ENCODE peak calls at places on chromosomes 6 and 20, in nine cellular contexts. U is tibial nerve, B is Caco-2, K is sigmoid colon, W is tibial artery, M is GM23338, L is uterus, Q is pancreas, P is upper lobe of right lung. Y is an unnamed sample. For H3K27me3, the result is how much of the 10 kb centered on the place peaks cover.

GRCh38 chr20:330233-331149 is 5.1 kb downstream of the SOX12 start:
- DNase-seq in L (peak), U (no peak), K (peak), B (peak), Q (no peak), M (peak), W (no peak), P (no peak), Y (peak)

GRCh38 chr20:37407117-37407566 is 61.2 kb downstream of the SRC start:
- DNase-seq in Q (no peak), W (no peak), K (no peak), U (no peak), M (no peak), B (no peak), L (no peak), P (no peak), Y (no peak)

GRCh38 chr6:122322824-122323223 is 76.6 kb upstream of the HSF2 start:
- DNase-seq in K (no peak), L (no peak), Q (no peak), P (no peak), B (no peak), W (no peak), M (no peak), U (no peak), Y (no peak)

GRCh38 chr6:75207211-75207984 is 1.5 kb upstream of the COL12A1 start:
- DNase-seq in P (no peak), K (peak), M (peak), B (no peak), L (peak), U (peak), Q (no peak), W (no peak), Y (no peak)

GRCh38 chr6:142457638-142458406 is 156.0 kb downstream of the ADGRG6 start:
- DNase-seq in K (no peak), L (no peak), B (no peak), P (no peak), W (no peak), M (no peak), Q (no peak), U (no peak), Y (no peak)

GRCh38 chr6:169858935-169859351 is 107.5 kb downstream of the ERMARD start:
- DNase-seq in K (no peak), P (no peak), B (no peak), Q (no peak), M (no peak), W (no peak), L (no peak), U (no peak), Y (no peak)

GRCh38 chr6:48664850-48665249 is 553.9 kb upstream of the PTCHD4 start:
- DNase-seq in M (no peak), W (no peak), K (no peak), B (no peak), Q (no peak), L (no peak), P (no peak), U (no peak), Y (no peak)

GRCh38 chr20:15267935-15268334 is 930.5 kb upstream of the FLRT3 start:
- DNase-seq in W (no peak), P (no peak), Q (no peak), B (no peak), K (no peak), L (no peak), U (no peak), M (no peak), Y (no peak)

GRCh38 chr20:38249536-38250310 is 10.8 kb downstream of the KIAA1755 start:
- DNase-seq in M (no peak), U (no peak), Q (no peak), W (peak), B (no peak), P (peak), L (no peak), K (peak), Y (no peak)

GRCh38 chr20:48850257-48850656 is 22.5 kb upstream of the PREX1 start:
- DNase-seq in U (no peak), L (no peak), B (no peak), K (no peak), Q (no peak), M (no peak), W (no peak), P (no peak), Y (no peak)

GRCh38 chr20:10739575-10739974 is 65.8 kb upstream of the JAG1 start:
- DNase-seq in P (no peak), L (no peak), Q (no peak), B (no peak), K (no peak), W (no peak), M (no peak), U (no peak), Y (no peak)

GRCh38 chr6:52360028-52360427 is 1.9 kb upstream of the PAQR8 start:
- DNase-seq in Q (no peak), B (no peak), W (no peak), U (no peak), K (no peak), M (no peak), L (no peak), P (no peak), Y (no peak)

GRCh38 chr6:138382498-138383265 is 5.0 kb downstream of the SMIM28 start:
- DNase-seq in L (no peak), P (no peak), Q (no peak), K (no peak), W (no peak), U (no peak), B (peak), M (peak), Y (no peak)

GRCh38 chr20:39066464-39066863 is 104.3 kb downstream of the DHX35 start:
- DNase-seq in M (peak), W (no peak), U (no peak), B (no peak), K (no peak), P (no peak), Q (no peak), L (no peak), Y (no peak)

GRCh38 chr6:17039266-17039665 is 62.6 kb upstream of the STMND1 start:
- DNase-seq in W (no peak), M (no peak), K (no peak), B (no peak), U (no peak), Q (no peak), P (no peak), L (no peak), Y (no peak)

GRCh38 chr20:2874456-2874855 is 1.2 kb downstream of the PTPRA start:
- DNase-seq in P (no peak), L (no peak), W (no peak), Q (no peak), M (peak), B (no peak), U (no peak), K (no peak), Y (no peak)

GRCh38 chr20:47475419-47476044 is 26.2 kb upstream of the NCOA3 start:
- DNase-seq in U (no peak), Q (no peak), P (no peak), M (no peak), L (no peak), W (no peak), K (no peak), B (no peak), Y (no peak)

GRCh38 chr20:53099851-53100250 is 127.7 kb downstream of the TSHZ2 start:
- DNase-seq in W (no peak), Q (no peak), P (no peak), M (no peak), K (no peak), B (no peak), U (no peak), L (no peak), Y (no peak)

GRCh38 chr6:31826793-31827285 is 699 bp upstream of the HSPA1B start:
- DNase-seq in P (peak), K (peak), U (peak), M (peak), B (peak), W (peak), L (peak), Q (peak), Y (peak)

GRCh38 chr6:41505084-41506049 is 40.8 kb upstream of the FOXP4 start:
- DNase-seq in B (no peak), K (peak), Q (peak), L (peak), W (peak), P (peak), U (peak), M (peak), Y (peak)

GRCh38 chr20:57848282-57848681 is 138.5 kb upstream of the PMEPA1 start:
- DNase-seq in W (no peak), L (no peak), K (no peak), Q (no peak), B (no peak), M (no peak), U (no peak), P (no peak), Y (no peak)
- H3K27me3 ChIP-seq in W (under half), L (under half), K (under half), Q (under half), B (under half), M (under half), U (under half), P (under half), Y (under half)

DNA sequence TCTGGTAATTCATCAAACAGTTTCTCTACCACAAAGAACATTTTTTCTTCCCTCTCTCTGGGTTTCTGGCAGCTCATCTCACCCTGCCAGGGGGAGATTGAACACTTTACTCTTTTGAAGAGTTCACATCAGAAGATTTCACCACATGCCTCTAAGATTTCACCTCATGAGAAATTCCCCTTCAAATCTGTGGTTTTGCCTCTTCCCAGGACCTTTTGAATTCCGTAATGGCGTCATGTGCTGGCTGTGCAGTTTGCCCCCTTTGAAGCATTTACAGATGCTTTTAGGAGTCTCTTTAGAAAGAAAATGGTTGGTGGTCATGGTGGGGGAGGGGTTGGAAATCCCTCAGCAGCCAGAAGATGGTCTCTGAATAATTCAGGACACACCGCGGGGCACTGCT is 486.1 kb downstream of the QKI start:
- DNase-seq in P (no peak), K (no peak), L (no peak), Q (no peak), B (no peak), U (no peak), M (no peak), W (no peak), Y (no peak)
- H3K27me3 ChIP-seq in P (under half), K (under half), L (under half), Q (under half), B (under half), U (under half), M (under half), W (under half), Y (under half)

DNA sequence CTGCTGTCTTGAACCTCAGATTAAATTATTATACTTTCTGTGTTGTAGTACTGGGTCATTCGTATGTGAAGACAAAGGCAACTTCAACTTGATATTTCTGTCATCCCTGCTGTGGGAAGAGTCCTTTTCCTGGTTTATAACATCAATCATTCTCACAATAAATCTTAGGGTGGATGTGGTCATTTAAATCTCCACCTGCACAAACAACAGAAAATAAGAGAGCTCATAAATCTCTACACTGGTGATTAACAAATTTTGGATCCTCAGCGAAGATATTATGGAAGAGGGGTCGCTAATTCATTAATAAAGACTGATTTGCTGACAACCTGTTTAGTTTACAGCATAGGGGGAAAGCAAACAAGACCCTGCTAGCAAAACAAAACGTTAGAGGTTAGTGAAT is 1.4 kb upstream of the TCF21 start:
- DNase-seq in L (no peak), W (no peak), U (no peak), B (no peak), Q (no peak), K (no peak), M (no peak), P (no peak), Y (no peak)
- H3K27me3 ChIP-seq in L (under half), W (half or more), U (under half), B (under half), Q (under half), K (under half), M (half or more), P (under half), Y (under half)

GRCh38 chr6:133896344-133896721 is 7.4 kb downstream of the TCF21 start:
- DNase-seq in L (no peak), W (no peak), P (no peak), Q (no peak), M (no peak), K (no peak), B (no peak), U (no peak), Y (no peak)

GRCh38 chr6:133893324-133893692 is 4.4 kb downstream of the TCF21 start:
- DNase-seq in U (no peak), Q (no peak), W (no peak), M (no peak), B (no peak), P (no peak), K (no peak), L (no peak), Y (no peak)

GRCh38 chr6:133894795-133895401 is 6.0 kb downstream of the TCF21 start:
- DNase-seq in K (peak), Q (no peak), L (peak), W (no peak), P (no peak), U (no peak), M (no peak), B (no peak), Y (no peak)

GRCh38 chr6:133894369-133894768 is 5.5 kb downstream of the TCF21 start:
- DNase-seq in B (no peak), P (no peak), U (no peak), Q (no peak), W (no peak), M (no peak), L (no peak), K (no peak), Y (no peak)

DNA sequence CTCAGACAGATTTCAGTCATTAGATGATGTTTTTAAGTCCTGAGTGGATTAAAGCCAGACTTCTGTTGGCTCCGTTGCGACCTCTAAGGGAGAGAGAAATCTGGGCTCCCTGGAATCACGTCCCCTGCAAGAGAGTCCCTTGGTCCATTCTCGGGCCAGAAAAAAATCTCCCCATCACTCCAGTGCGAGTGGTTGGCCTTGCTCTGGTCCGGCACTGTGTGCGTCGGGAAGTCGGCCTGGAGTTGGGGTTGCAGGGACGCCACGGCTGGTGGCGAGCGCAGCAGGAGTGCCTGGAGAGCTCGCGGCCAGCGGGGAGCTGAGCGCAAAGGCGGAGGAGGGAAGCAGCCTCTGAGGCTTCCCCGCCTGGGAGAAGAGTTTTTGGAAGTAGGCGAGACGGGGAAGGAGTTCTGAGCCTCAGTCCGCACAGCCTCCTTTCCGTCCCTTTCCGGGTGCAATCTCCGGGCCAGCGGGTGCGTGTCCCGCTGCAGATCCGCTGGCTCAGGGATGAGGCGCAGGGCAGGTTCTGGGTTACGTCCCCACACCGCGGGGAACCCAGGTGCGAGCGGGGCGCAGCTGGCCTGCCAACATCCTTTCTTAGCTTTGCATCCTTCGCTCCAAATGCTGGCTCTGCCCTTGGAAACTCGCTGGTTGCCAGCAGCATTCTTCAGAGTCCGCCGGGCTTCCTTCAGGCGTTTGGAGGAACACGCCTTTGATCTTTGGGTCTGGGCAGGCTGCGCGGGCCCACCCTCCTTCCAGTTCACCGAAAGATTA is 6.8 kb downstream of the TCF21 start:
- DNase-seq in L (peak), Q (no peak), B (no peak), U (no peak), W (peak), P (no peak), K (peak), M (peak), Y (peak)
- H3K27me3 ChIP-seq in L (under half), Q (under half), B (under half), U (under half), W (half or more), P (half or more), K (half or more), M (half or more), Y (under half)

DNA sequence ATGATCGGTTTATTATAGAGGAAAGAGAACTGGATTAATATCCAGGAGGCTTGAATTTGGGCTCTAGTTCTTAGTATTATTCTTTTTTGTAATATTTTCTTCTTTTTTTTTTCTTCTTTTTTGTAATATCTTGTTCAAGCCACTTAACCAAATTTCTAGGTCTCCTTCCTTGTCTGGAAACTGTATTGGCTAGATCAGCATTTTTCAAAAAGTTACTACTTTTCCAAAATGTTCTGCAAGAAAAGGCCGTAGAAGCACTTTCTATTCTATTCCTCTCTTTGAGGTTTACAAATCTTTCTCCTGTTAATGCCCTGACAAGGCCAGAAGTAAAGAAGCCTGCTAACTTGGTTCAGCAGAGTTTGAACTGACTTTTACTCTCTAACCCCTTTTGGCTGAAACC is 12.0 kb downstream of the BMP6 start:
- DNase-seq in B (no peak), W (no peak), Q (no peak), U (no peak), L (no peak), P (no peak), M (no peak), K (no peak), Y (no peak)
- H3K27me3 ChIP-seq in B (under half), W (under half), Q (under half), U (under half), L (under half), P (under half), M (under half), K (under half), Y (under half)

GRCh38 chr6:23783901-23784300 is 342.1 kb upstream of the NRSN1 start:
- DNase-seq in W (no peak), Q (no peak), K (no peak), M (no peak), L (no peak), P (no peak), U (no peak), B (no peak), Y (no peak)
- H3K27me3 ChIP-seq in W (under half), Q (under half), K (under half), M (under half), L (under half), P (under half), U (under half), B (under half), Y (under half)

GRCh38 chr20:61704661-61705060 is 361.0 kb downstream of the TAF4 start:
- DNase-seq in M (no peak), Q (no peak), B (no peak), W (no peak), L (no peak), P (no peak), U (no peak), K (no peak), Y (no peak)
- H3K27me3 ChIP-seq in M (under half), Q (under half), B (under half), W (under half), L (under half), P (under half), U (under half), K (under half), Y (under half)

GRCh38 chr20:23092861-23093543 is 6.9 kb upstream of the CD93 start:
- DNase-seq in Q (no peak), M (no peak), P (no peak), K (no peak), L (no peak), W (no peak), U (no peak), B (no peak), Y (no peak)
- H3K27me3 ChIP-seq in Q (under half), M (under half), P (under half), K (under half), L (under half), W (under half), U (under half), B (under half), Y (under half)